ENCODE peak calls at places on chromosomes 2 and 18, in five cellular contexts. One of them, this sample, is unnamed.

GRCh38 chr2:235143789-235144188 is 192.0 kb downstream of the SH3BP4 start:
- DNase-seq in upper lobe of right lung: no peak
- DNase-seq in AG09319: no peak
- DNase-seq in cardiac muscle cell: no peak
- DNase-seq in tibial artery: no peak
- DNase-seq in this sample: no peak

GRCh38 chr2:212708346-212708745 is 169.7 kb upstream of the ERBB4 start:
- DNase-seq in cardiac muscle cell: no peak
- DNase-seq in AG09319: no peak
- DNase-seq in tibial artery: no peak
- DNase-seq in upper lobe of right lung: no peak
- DNase-seq in this sample: no peak

GRCh38 chr2:54680397-54681032 is 42.9 kb upstream of the EML6 start:
- DNase-seq in cardiac muscle cell: no peak
- DNase-seq in tibial artery: no peak
- DNase-seq in upper lobe of right lung: no peak
- DNase-seq in AG09319: no peak
- DNase-seq in this sample: no peak

GRCh38 chr2:152716805-152717241 is 438 bp downstream of the PRPF40A start:
- DNase-seq in tibial artery: peak; percentile 25
- DNase-seq in upper lobe of right lung: no peak
- DNase-seq in AG09319: no peak
- DNase-seq in cardiac muscle cell: peak; percentile 41
- DNase-seq in this sample: no peak

GRCh38 chr18:23933407-23933806 is 81.1 kb upstream of the TTC39C start:
- DNase-seq in cardiac muscle cell: no peak
- DNase-seq in tibial artery: no peak
- DNase-seq in AG09319: no peak
- DNase-seq in upper lobe of right lung: no peak
- DNase-seq in this sample: no peak

GRCh38 chr2:159147687-159148086 is 138.8 kb downstream of the WDSUB1 start:
- DNase-seq in cardiac muscle cell: no peak
- DNase-seq in tibial artery: no peak
- DNase-seq in AG09319: no peak
- DNase-seq in upper lobe of right lung: no peak
- DNase-seq in this sample: no peak

GRCh38 chr2:45886229-45886663 is 234.8 kb downstream of the PRKCE start:
- DNase-seq in cardiac muscle cell: peak; percentile 42
- DNase-seq in upper lobe of right lung: no peak
- DNase-seq in AG09319: no peak
- DNase-seq in tibial artery: no peak
- DNase-seq in this sample: no peak

GRCh38 chr2:132876745-132877391 is 206.9 kb upstream of the LYPD1 start:
- DNase-seq in tibial artery: no peak
- DNase-seq in upper lobe of right lung: no peak
- DNase-seq in cardiac muscle cell: no peak
- DNase-seq in AG09319: no peak
- DNase-seq in this sample: no peak

GRCh38 chr2:240603846-240604245 is 17.3 kb downstream of the CAPN10 start:
- DNase-seq in tibial artery: no peak
- DNase-seq in upper lobe of right lung: peak; percentile 63
- DNase-seq in cardiac muscle cell: no peak
- DNase-seq in AG09319: no peak
- DNase-seq in this sample: peak; percentile 81

GRCh38 chr2:101616411-101616810 is 81.1 kb upstream of the MAP4K4 start:
- DNase-seq in AG09319: no peak
- DNase-seq in tibial artery: no peak
- DNase-seq in cardiac muscle cell: no peak
- DNase-seq in upper lobe of right lung: no peak
- DNase-seq in this sample: no peak

GRCh38 chr2:85273732-85274731 is 53.8 kb downstream of the TGOLN2 start:
- DNase-seq in cardiac muscle cell: peak; percentile 21
- DNase-seq in upper lobe of right lung: no peak
- DNase-seq in AG09319: peak; percentile 59
- DNase-seq in tibial artery: no peak
- DNase-seq in this sample: no peak

GRCh38 chr18:7482342-7482741 is 84.8 kb upstream of the PTPRM start:
- DNase-seq in upper lobe of right lung: no peak
- DNase-seq in cardiac muscle cell: no peak
- DNase-seq in tibial artery: no peak
- DNase-seq in AG09319: no peak
- DNase-seq in this sample: no peak

GRCh38 chr2:208006833-208007232 is 18.5 kb downstream of the PLEKHM3 start:
- DNase-seq in cardiac muscle cell: no peak
- DNase-seq in AG09319: no peak
- DNase-seq in tibial artery: no peak
- DNase-seq in upper lobe of right lung: no peak
- DNase-seq in this sample: no peak

GRCh38 chr18:55856191-55856590 is 268.2 kb upstream of the TCF4 start:
- DNase-seq in AG09319: peak; percentile 61
- DNase-seq in cardiac muscle cell: no peak
- DNase-seq in tibial artery: no peak
- DNase-seq in upper lobe of right lung: no peak
- DNase-seq in this sample: no peak

GRCh38 chr2:158570869-158571268 is 114.1 kb downstream of the PKP4 start:
- DNase-seq in AG09319: no peak
- DNase-seq in cardiac muscle cell: no peak
- DNase-seq in tibial artery: no peak
- DNase-seq in upper lobe of right lung: no peak
- DNase-seq in this sample: no peak

GRCh38 chr2:163701399-163702195 is 34.2 kb downstream of the FIGN start:
- DNase-seq in upper lobe of right lung: no peak
- DNase-seq in cardiac muscle cell: no peak
- DNase-seq in AG09319: no peak
- DNase-seq in tibial artery: no peak
- DNase-seq in this sample: no peak

GRCh38 chr2:100107911-100108647 is 34.3 kb downstream of the AFF3 start:
- DNase-seq in AG09319: no peak
- DNase-seq in upper lobe of right lung: no peak
- DNase-seq in cardiac muscle cell: no peak
- DNase-seq in tibial artery: no peak
- DNase-seq in this sample: no peak

GRCh38 chr2:173750332-173750731 is 214.8 kb downstream of the SP3 start:
- DNase-seq in upper lobe of right lung: no peak
- DNase-seq in cardiac muscle cell: peak; percentile 73
- DNase-seq in tibial artery: no peak
- DNase-seq in AG09319: no peak
- DNase-seq in this sample: no peak

GRCh38 chr2:66569321-66569851 is 134.5 kb downstream of the MEIS1 start:
- DNase-seq in tibial artery: no peak
- DNase-seq in cardiac muscle cell: peak; percentile 30
- DNase-seq in upper lobe of right lung: no peak
- DNase-seq in AG09319: no peak
- DNase-seq in this sample: no peak

GRCh38 chr2:231640646-231641111 is 48.0 kb downstream of the TEX44 start:
- DNase-seq in AG09319: no peak
- DNase-seq in cardiac muscle cell: no peak
- DNase-seq in upper lobe of right lung: no peak
- DNase-seq in tibial artery: peak; percentile 80
- DNase-seq in this sample: no peak

GRCh38 chr18:41126541-41127235 is 828.3 kb upstream of the PIK3C3 start:
- DNase-seq in upper lobe of right lung: no peak
- DNase-seq in AG09319: no peak
- DNase-seq in tibial artery: no peak
- DNase-seq in cardiac muscle cell: no peak
- DNase-seq in this sample: no peak

GRCh38 chr18:51197661-51198424 is at the start of gene MEX3C:
- DNase-seq in cardiac muscle cell: peak; percentile 99
- DNase-seq in tibial artery: peak; percentile 100
- DNase-seq in upper lobe of right lung: peak; percentile 99
- DNase-seq in AG09319: peak; percentile 98
- DNase-seq in this sample: peak; percentile 100
- TF ChIP-seq CTCF in cardiac muscle cell: peak; percentile 34
- TF ChIP-seq CTCF in tibial artery: no peak
- TF ChIP-seq CTCF in upper lobe of right lung: peak; percentile 49
- TF ChIP-seq CTCF in AG09319: peak; percentile 28
- TF ChIP-seq CTCF in this sample: peak; percentile 70

GRCh38 chr2:127428057-127428814 is 10.0 kb downstream of the PROC start:
- DNase-seq in cardiac muscle cell: no peak
- DNase-seq in upper lobe of right lung: peak; percentile 60
- DNase-seq in AG09319: no peak
- DNase-seq in tibial artery: no peak
- DNase-seq in this sample: no peak
- TF ChIP-seq CTCF in cardiac muscle cell: no peak
- TF ChIP-seq CTCF in upper lobe of right lung: no peak
- TF ChIP-seq CTCF in AG09319: no peak
- TF ChIP-seq CTCF in tibial artery: no peak
- TF ChIP-seq CTCF in this sample: no peak

GRCh38 chr2:80437959-80438358 is 133.4 kb upstream of the LRRTM1 start:
- DNase-seq in tibial artery: no peak
- DNase-seq in cardiac muscle cell: no peak
- DNase-seq in upper lobe of right lung: no peak
- DNase-seq in AG09319: no peak
- DNase-seq in this sample: no peak
- TF ChIP-seq CTCF in tibial artery: no peak
- TF ChIP-seq CTCF in cardiac muscle cell: no peak
- TF ChIP-seq CTCF in upper lobe of right lung: no peak
- TF ChIP-seq CTCF in AG09319: no peak
- TF ChIP-seq CTCF in this sample: no peak

GRCh38 chr2:121667618-121668017 is 18.4 kb upstream of the CLASP1 start:
- DNase-seq in upper lobe of right lung: no peak
- DNase-seq in AG09319: no peak
- DNase-seq in cardiac muscle cell: no peak
- DNase-seq in tibial artery: no peak
- DNase-seq in this sample: no peak
- TF ChIP-seq CTCF in upper lobe of right lung: no peak
- TF ChIP-seq CTCF in AG09319: no peak
- TF ChIP-seq CTCF in cardiac muscle cell: no peak
- TF ChIP-seq CTCF in tibial artery: no peak
- TF ChIP-seq CTCF in this sample: no peak

GRCh38 chr18:25223211-25223610 is 128.8 kb downstream of the ZNF521 start:
- DNase-seq in tibial artery: no peak
- DNase-seq in cardiac muscle cell: no peak
- DNase-seq in upper lobe of right lung: no peak
- DNase-seq in AG09319: no peak
- DNase-seq in this sample: no peak
- TF ChIP-seq CTCF in tibial artery: no peak
- TF ChIP-seq CTCF in cardiac muscle cell: no peak
- TF ChIP-seq CTCF in upper lobe of right lung: no peak
- TF ChIP-seq CTCF in AG09319: no peak
- TF ChIP-seq CTCF in this sample: no peak

GRCh38 chr2:59183070-59183469 is 941.9 kb upstream of the FANCL start:
- DNase-seq in AG09319: no peak
- DNase-seq in cardiac muscle cell: no peak
- DNase-seq in tibial artery: no peak
- DNase-seq in upper lobe of right lung: no peak
- DNase-seq in this sample: no peak

GRCh38 chr2:59181347-59181746 is 940.2 kb upstream of the FANCL start:
- DNase-seq in AG09319: no peak
- DNase-seq in tibial artery: no peak
- DNase-seq in upper lobe of right lung: no peak
- DNase-seq in cardiac muscle cell: no peak
- DNase-seq in this sample: no peak

GRCh38 chr2:59184281-59185020 is 943.3 kb upstream of the FANCL start:
- DNase-seq in upper lobe of right lung: no peak
- DNase-seq in cardiac muscle cell: no peak
- DNase-seq in AG09319: no peak
- DNase-seq in tibial artery: no peak
- DNase-seq in this sample: no peak

GRCh38 chr2:59180111-59180510 is 939.0 kb upstream of the FANCL start:
- DNase-seq in tibial artery: no peak
- DNase-seq in upper lobe of right lung: no peak
- DNase-seq in cardiac muscle cell: no peak
- DNase-seq in AG09319: no peak
- DNase-seq in this sample: no peak

GRCh38 chr2:59182249-59182648 is 941.1 kb upstream of the FANCL start:
- DNase-seq in upper lobe of right lung: no peak
- DNase-seq in AG09319: peak; percentile 34
- DNase-seq in cardiac muscle cell: peak; percentile 71
- DNase-seq in tibial artery: no peak
- DNase-seq in this sample: no peak
- TF ChIP-seq CTCF in upper lobe of right lung: no peak
- TF ChIP-seq CTCF in AG09319: peak; percentile 66
- TF ChIP-seq CTCF in cardiac muscle cell: peak; percentile 25
- TF ChIP-seq CTCF in tibial artery: no peak
- TF ChIP-seq CTCF in this sample: peak; percentile 71

DNA sequence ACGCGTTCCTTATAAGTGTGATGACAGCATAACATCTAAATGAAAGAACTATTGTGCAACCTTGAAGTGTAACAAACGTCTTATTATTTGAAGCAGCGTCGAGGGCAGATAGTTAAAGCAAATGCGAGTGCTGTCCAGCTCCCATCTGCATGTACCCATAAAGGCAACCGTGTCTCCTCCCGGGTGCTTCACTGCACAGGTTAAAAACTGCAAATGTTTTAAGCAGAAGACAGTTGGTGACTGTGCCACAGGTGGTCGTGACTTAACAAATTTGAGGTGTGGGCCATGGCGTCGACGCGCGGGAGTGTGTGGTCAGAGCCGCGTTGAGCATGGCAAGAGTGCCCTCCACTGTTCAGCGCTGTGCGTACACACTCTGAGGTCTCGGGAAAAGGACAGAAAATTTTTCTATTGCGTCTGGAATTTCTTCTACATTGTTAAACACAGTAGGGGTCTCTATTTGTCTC is 6.4 kb downstream of the SALL3 start:
- DNase-seq in upper lobe of right lung: no peak
- DNase-seq in cardiac muscle cell: peak; percentile 72
- DNase-seq in AG09319: no peak
- DNase-seq in tibial artery: no peak
- DNase-seq in this sample: no peak
- TF ChIP-seq CTCF in upper lobe of right lung: peak; percentile 44
- TF ChIP-seq CTCF in cardiac muscle cell: peak; percentile 58
- TF ChIP-seq CTCF in AG09319: no peak
- TF ChIP-seq CTCF in tibial artery: no peak
- TF ChIP-seq CTCF in this sample: peak; percentile 76

GRCh38 chr18:36828157-36828629 is 609 bp downstream of the TPGS2 start:
- DNase-seq in tibial artery: peak; percentile 25
- DNase-seq in upper lobe of right lung: no peak
- DNase-seq in cardiac muscle cell: no peak
- DNase-seq in AG09319: no peak
- DNase-seq in this sample: no peak

GRCh38 chr18:36831139-36831538 is 2.2 kb downstream of the KIAA1328 start:
- DNase-seq in upper lobe of right lung: no peak
- DNase-seq in AG09319: no peak
- DNase-seq in tibial artery: no peak
- DNase-seq in cardiac muscle cell: no peak
- DNase-seq in this sample: no peak

GRCh38 chr18:36829362-36830140 is 624 bp downstream of the KIAA1328 start:
- DNase-seq in tibial artery: no peak
- DNase-seq in AG09319: no peak
- DNase-seq in cardiac muscle cell: peak; percentile 14
- DNase-seq in upper lobe of right lung: no peak
- DNase-seq in this sample: no peak

GRCh38 chr18:36830141-36830495 is 1.2 kb downstream of the KIAA1328 start:
- DNase-seq in tibial artery: no peak
- DNase-seq in cardiac muscle cell: no peak
- DNase-seq in upper lobe of right lung: no peak
- DNase-seq in AG09319: no peak
- DNase-seq in this sample: no peak

GRCh38 chr18:36828630-36829361 is at the start of the genes KIAA1328 and TPGS2:
- DNase-seq in upper lobe of right lung: peak; percentile 95
- DNase-seq in AG09319: no peak
- DNase-seq in cardiac muscle cell: peak; percentile 92
- DNase-seq in tibial artery: peak; percentile 83
- DNase-seq in this sample: peak; percentile 95
- TF ChIP-seq CTCF in upper lobe of right lung: peak; percentile 52
- TF ChIP-seq CTCF in AG09319: peak; percentile 39
- TF ChIP-seq CTCF in cardiac muscle cell: peak; percentile 45
- TF ChIP-seq CTCF in tibial artery: no peak
- TF ChIP-seq CTCF in this sample: peak; percentile 80